ENCODE peak calls at places on chromosomes 12 and 14, in four cellular contexts. One of them, this sample, is unnamed.

GRCh38 chr12:111180830-111181726 is 187.8 kb downstream of the PHETA1 start:
- DNase-seq in tibial nerve: peak
- DNase-seq in PC-3: no peak
- DNase-seq in CD4-positive, CD25-positive, alpha-beta regulatory T cell: no peak
- DNase-seq in this sample: peak

GRCh38 chr12:124326104-124326503 is 31.2 kb downstream of the RFLNA start:
- DNase-seq in tibial nerve: no peak
- DNase-seq in PC-3: no peak
- DNase-seq in CD4-positive, CD25-positive, alpha-beta regulatory T cell: no peak
- DNase-seq in this sample: no peak

GRCh38 chr12:64860446-64860998 is 36.1 kb downstream of the TBC1D30 start:
- DNase-seq in tibial nerve: no peak
- DNase-seq in PC-3: no peak
- DNase-seq in CD4-positive, CD25-positive, alpha-beta regulatory T cell: no peak
- DNase-seq in this sample: no peak

GRCh38 chr12:52865090-52865944 is 16.5 kb upstream of the KRT78 start:
- DNase-seq in tibial nerve: peak
- DNase-seq in PC-3: peak
- DNase-seq in CD4-positive, CD25-positive, alpha-beta regulatory T cell: no peak
- DNase-seq in this sample: no peak

GRCh38 chr12:111368291-111368683 is 608 bp downstream of the PHETA1 start:
- DNase-seq in tibial nerve: no peak
- DNase-seq in PC-3: no peak
- DNase-seq in CD4-positive, CD25-positive, alpha-beta regulatory T cell: no peak
- DNase-seq in this sample: no peak

GRCh38 chr12:65658360-65658759 is 165.9 kb upstream of the HMGA2 start:
- DNase-seq in tibial nerve: no peak
- DNase-seq in PC-3: no peak
- DNase-seq in CD4-positive, CD25-positive, alpha-beta regulatory T cell: no peak
- DNase-seq in this sample: no peak

GRCh38 chr12:105228494-105228893 is 7.5 kb downstream of the APPL2 start:
- DNase-seq in tibial nerve: no peak
- DNase-seq in PC-3: no peak
- DNase-seq in CD4-positive, CD25-positive, alpha-beta regulatory T cell: no peak
- DNase-seq in this sample: no peak

GRCh38 chr12:130281157-130281799 is 56.4 kb upstream of the PIWIL1 start:
- DNase-seq in tibial nerve: no peak
- DNase-seq in PC-3: no peak
- DNase-seq in CD4-positive, CD25-positive, alpha-beta regulatory T cell: peak
- DNase-seq in this sample: peak

GRCh38 chr12:49260831-49261363 is 4.0 kb upstream of the TUBA1C start:
- DNase-seq in tibial nerve: no peak
- DNase-seq in PC-3: no peak
- DNase-seq in CD4-positive, CD25-positive, alpha-beta regulatory T cell: no peak
- DNase-seq in this sample: no peak

GRCh38 chr14:100640481-100641273 is 53.5 kb upstream of the BEGAIN start:
- DNase-seq in tibial nerve: no peak
- DNase-seq in PC-3: peak
- DNase-seq in CD4-positive, CD25-positive, alpha-beta regulatory T cell: peak
- DNase-seq in this sample: peak

GRCh38 chr12:5244513-5244972 is 187.4 kb upstream of the NTF3 start:
- DNase-seq in tibial nerve: no peak
- DNase-seq in PC-3: no peak
- DNase-seq in CD4-positive, CD25-positive, alpha-beta regulatory T cell: no peak
- DNase-seq in this sample: no peak

GRCh38 chr12:52521175-52521574 is 981 bp upstream of the KRT5 start:
- DNase-seq in tibial nerve: no peak
- DNase-seq in PC-3: peak
- DNase-seq in CD4-positive, CD25-positive, alpha-beta regulatory T cell: no peak
- DNase-seq in this sample: no peak

GRCh38 chr12:53105712-53106439 is 2.6 kb downstream of the SOAT2 start:
- DNase-seq in tibial nerve: no peak
- DNase-seq in PC-3: no peak
- DNase-seq in CD4-positive, CD25-positive, alpha-beta regulatory T cell: no peak
- DNase-seq in this sample: no peak

GRCh38 chr14:101444116-101444515 is 117.2 kb upstream of the DIO3 start:
- DNase-seq in tibial nerve: no peak
- DNase-seq in PC-3: peak
- DNase-seq in CD4-positive, CD25-positive, alpha-beta regulatory T cell: no peak
- DNase-seq in this sample: no peak

GRCh38 chr12:112740387-112740934 is 51.1 kb upstream of the RPH3A start:
- DNase-seq in tibial nerve: no peak
- DNase-seq in PC-3: no peak
- DNase-seq in CD4-positive, CD25-positive, alpha-beta regulatory T cell: no peak
- DNase-seq in this sample: no peak

GRCh38 chr14:99320105-99320572 is 48.1 kb upstream of the BCL11B start:
- DNase-seq in tibial nerve: no peak
- DNase-seq in PC-3: peak
- DNase-seq in CD4-positive, CD25-positive, alpha-beta regulatory T cell: peak
- DNase-seq in this sample: peak

DNA sequence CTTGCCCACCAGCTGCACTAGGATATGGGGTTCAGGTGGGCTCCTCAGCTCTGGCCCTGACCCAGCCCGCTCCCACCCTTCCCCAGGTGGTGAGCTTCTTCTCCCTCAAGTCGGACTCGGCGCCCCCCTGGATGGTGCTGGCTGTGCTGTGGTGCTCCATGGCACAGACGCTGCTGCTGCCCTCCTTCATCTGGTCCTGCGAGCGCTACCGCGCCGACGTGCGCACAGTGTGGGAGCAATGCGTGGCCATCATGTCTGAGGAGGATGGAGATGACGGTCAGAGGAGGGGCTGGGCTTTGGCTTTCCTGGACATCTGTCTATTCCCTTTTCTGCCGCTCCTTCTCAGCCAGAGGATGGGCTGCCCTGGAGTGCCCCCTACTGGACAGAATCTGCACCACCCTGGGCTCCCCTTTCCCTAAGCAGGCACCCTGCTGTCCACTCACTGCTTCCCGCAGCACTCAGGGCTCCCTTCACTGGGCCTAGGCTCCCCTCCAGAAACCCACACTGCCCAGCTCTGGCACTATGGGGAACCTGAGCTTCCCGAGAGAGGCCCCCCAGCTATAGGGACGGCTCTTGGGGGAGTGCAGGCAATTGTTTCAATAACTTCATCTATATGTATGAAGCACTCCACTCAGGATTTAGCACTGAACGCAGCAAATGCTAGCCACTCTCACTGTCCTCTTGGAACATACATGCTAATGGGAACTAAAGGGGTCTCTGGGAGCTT is 2.6 kb upstream of the P3H3 start:
- DNase-seq in tibial nerve: peak
- DNase-seq in PC-3: peak
- DNase-seq in CD4-positive, CD25-positive, alpha-beta regulatory T cell: peak
- DNase-seq in this sample: peak
- H3K4me3 ChIP-seq in tibial nerve: no peak
- H3K4me3 ChIP-seq in PC-3: peak
- H3K4me3 ChIP-seq in CD4-positive, CD25-positive, alpha-beta regulatory T cell: no peak
- H3K4me3 ChIP-seq in this sample: no peak

GRCh38 chr12:31626270-31626669 is 33.2 kb upstream of the ETFBKMT start:
- DNase-seq in tibial nerve: no peak
- DNase-seq in PC-3: no peak
- DNase-seq in CD4-positive, CD25-positive, alpha-beta regulatory T cell: no peak
- DNase-seq in this sample: no peak
- H3K27ac ChIP-seq in tibial nerve: no peak
- H3K27ac ChIP-seq in PC-3: no peak
- H3K27ac ChIP-seq in CD4-positive, CD25-positive, alpha-beta regulatory T cell: no peak
- H3K27ac ChIP-seq in this sample: no peak

GRCh38 chr12:15788266-15789214 is 648 bp downstream of the EPS8 start:
- DNase-seq in tibial nerve: peak
- DNase-seq in PC-3: peak
- DNase-seq in CD4-positive, CD25-positive, alpha-beta regulatory T cell: no peak
- DNase-seq in this sample: peak

GRCh38 chr12:15794836-15795235 is 5.6 kb upstream of the EPS8 start:
- DNase-seq in tibial nerve: no peak
- DNase-seq in PC-3: no peak
- DNase-seq in CD4-positive, CD25-positive, alpha-beta regulatory T cell: no peak
- DNase-seq in this sample: no peak

GRCh38 chr12:15794196-15794595 is 5.0 kb upstream of the EPS8 start:
- DNase-seq in tibial nerve: no peak
- DNase-seq in PC-3: no peak
- DNase-seq in CD4-positive, CD25-positive, alpha-beta regulatory T cell: no peak
- DNase-seq in this sample: no peak

GRCh38 chr12:15787801-15788200 is 1.4 kb downstream of the EPS8 start:
- DNase-seq in tibial nerve: no peak
- DNase-seq in PC-3: no peak
- DNase-seq in CD4-positive, CD25-positive, alpha-beta regulatory T cell: no peak
- DNase-seq in this sample: no peak

GRCh38 chr12:15789215-15790171 is at the start of gene EPS8:
- DNase-seq in tibial nerve: peak
- DNase-seq in PC-3: peak
- DNase-seq in CD4-positive, CD25-positive, alpha-beta regulatory T cell: peak
- DNase-seq in this sample: peak
- H3K4me3 ChIP-seq in tibial nerve: peak
- H3K4me3 ChIP-seq in PC-3: peak
- H3K4me3 ChIP-seq in CD4-positive, CD25-positive, alpha-beta regulatory T cell: peak
- H3K4me3 ChIP-seq in this sample: peak

GRCh38 chr12:753401-754237 is 1.2 kb downstream of the WNK1 start:
- DNase-seq in tibial nerve: peak
- DNase-seq in PC-3: no peak
- DNase-seq in CD4-positive, CD25-positive, alpha-beta regulatory T cell: peak
- DNase-seq in this sample: peak
- H3K27ac ChIP-seq in tibial nerve: peak
- H3K27ac ChIP-seq in PC-3: peak
- H3K27ac ChIP-seq in CD4-positive, CD25-positive, alpha-beta regulatory T cell: peak
- H3K27ac ChIP-seq in this sample: peak

GRCh38 chr14:37036669-37037341 is 135.6 kb downstream of the SLC25A21 start:
- DNase-seq in tibial nerve: no peak
- DNase-seq in PC-3: peak
- DNase-seq in CD4-positive, CD25-positive, alpha-beta regulatory T cell: no peak
- DNase-seq in this sample: no peak

GRCh38 chr14:37034410-37035285 is 137.8 kb downstream of the SLC25A21 start:
- DNase-seq in tibial nerve: no peak
- DNase-seq in PC-3: no peak
- DNase-seq in CD4-positive, CD25-positive, alpha-beta regulatory T cell: no peak
- DNase-seq in this sample: no peak

GRCh38 chr14:37037636-37038387 is 134.6 kb downstream of the SLC25A21 start:
- DNase-seq in tibial nerve: no peak
- DNase-seq in PC-3: no peak
- DNase-seq in CD4-positive, CD25-positive, alpha-beta regulatory T cell: no peak
- DNase-seq in this sample: no peak

GRCh38 chr14:37032863-37033262 is 139.5 kb downstream of the SLC25A21 start:
- DNase-seq in tibial nerve: no peak
- DNase-seq in PC-3: no peak
- DNase-seq in CD4-positive, CD25-positive, alpha-beta regulatory T cell: no peak
- DNase-seq in this sample: no peak

GRCh38 chr14:37035401-37035800 is 137.0 kb downstream of the SLC25A21 start:
- DNase-seq in tibial nerve: no peak
- DNase-seq in PC-3: no peak
- DNase-seq in CD4-positive, CD25-positive, alpha-beta regulatory T cell: no peak
- DNase-seq in this sample: no peak
- H3K4me3 ChIP-seq in tibial nerve: no peak
- H3K4me3 ChIP-seq in PC-3: no peak
- H3K4me3 ChIP-seq in CD4-positive, CD25-positive, alpha-beta regulatory T cell: no peak
- H3K4me3 ChIP-seq in this sample: no peak

GRCh38 chr14:74571441-74571841 is 40.6 kb downstream of the LTBP2 start:
- DNase-seq in tibial nerve: no peak
- DNase-seq in PC-3: peak
- DNase-seq in CD4-positive, CD25-positive, alpha-beta regulatory T cell: no peak
- DNase-seq in this sample: no peak
- H3K27ac ChIP-seq in tibial nerve: peak
- H3K27ac ChIP-seq in PC-3: peak
- H3K27ac ChIP-seq in CD4-positive, CD25-positive, alpha-beta regulatory T cell: no peak
- H3K27ac ChIP-seq in this sample: no peak

GRCh38 chr12:47698055-47698454 is 7.8 kb downstream of the RPAP3 start:
- DNase-seq in tibial nerve: no peak
- DNase-seq in PC-3: no peak
- DNase-seq in CD4-positive, CD25-positive, alpha-beta regulatory T cell: no peak
- DNase-seq in this sample: no peak
- H3K4me3 ChIP-seq in tibial nerve: no peak
- H3K4me3 ChIP-seq in PC-3: no peak
- H3K4me3 ChIP-seq in CD4-positive, CD25-positive, alpha-beta regulatory T cell: no peak
- H3K4me3 ChIP-seq in this sample: no peak

This sample was measured in naive thymus-derived CD4-positive, alpha-beta T cell.